ENCODE peak calls at places on chromosomes 4 and X, in four cellular contexts. M is WTC11, V is K562, U is H1. H is an unnamed sample.

GRCh38 chrX:10137516-10137915 is 19.3 kb upstream of the CLCN4 start:
- DNase-seq in M (no peak), V (no peak), U (no peak), H (no peak)

GRCh38 chrX:133045986-133046385 is 50.9 kb downstream of the USP26 start:
- DNase-seq in M (no peak), V (no peak), U (no peak), H (no peak)

GRCh38 chr4:124635331-124635730 is 77.2 kb downstream of the ANKRD50 start:
- DNase-seq in M (no peak), V (no peak), U (no peak), H (no peak)

GRCh38 chr4:38119663-38120374 is 159.6 kb downstream of the PTTG2 start:
- DNase-seq in M (no peak), V (no peak), U (no peak), H (peak; percentile 48)

GRCh38 chrX:22748093-22748999 is 251.4 kb upstream of the DDX53 start:
- DNase-seq in M (peak; percentile 50), V (peak; percentile 10), U (peak; percentile 47), H (peak; percentile 40)

GRCh38 chr4:13988347-13989265 is 361.1 kb upstream of the BOD1L1 start:
- DNase-seq in M (no peak), V (no peak), U (no peak), H (no peak)

GRCh38 chr4:81723044-81723884 is 251.6 kb upstream of the RASGEF1B start:
- DNase-seq in M (no peak), V (no peak), U (no peak), H (no peak)

GRCh38 chrX:125786306-125786705 is 379.8 kb downstream of the DCAF12L2 start:
- DNase-seq in M (no peak), V (no peak), U (no peak), H (no peak)

GRCh38 chr4:41177016-41177415 is 37.3 kb downstream of the APBB2 start:
- DNase-seq in M (no peak), V (no peak), U (no peak), H (no peak)

DNA sequence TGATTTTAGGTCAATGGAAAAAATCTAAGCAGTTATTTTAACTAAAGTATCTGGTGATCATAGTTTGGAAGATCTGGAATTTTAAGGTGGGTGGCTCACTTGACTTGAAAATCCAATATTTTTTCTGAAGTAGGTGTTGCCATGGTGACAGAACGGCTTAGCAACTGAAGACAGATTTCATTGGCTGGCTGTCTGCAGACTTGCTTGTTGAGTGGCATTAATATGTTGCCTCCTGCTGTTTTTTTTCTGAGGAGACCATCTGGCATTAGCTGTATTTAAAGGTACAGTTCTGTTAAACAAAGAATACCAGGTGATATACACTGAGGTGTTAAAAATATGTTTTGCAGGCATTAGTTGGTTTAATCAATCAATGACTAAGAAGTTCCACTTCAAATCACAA is 19.8 kb downstream of the CPE start:
- DNase-seq in M (no peak), V (peak; percentile 8), U (no peak), H (peak; percentile 59)
- TF ChIP-seq TEAD4 in M (no peak), V (no peak), U (no peak), H (no peak)

GRCh38 chr4:176856421-176856820 is 63.7 kb upstream of the VEGFC start:
- DNase-seq in M (no peak), V (no peak), U (no peak), H (no peak)
- TF ChIP-seq TEAD4 in M (no peak), V (no peak), U (no peak), H (no peak)

GRCh38 chr4:58113083-58113482 is 1002.9 kb upstream of the IGFBP7 start:
- DNase-seq in M (no peak), V (no peak), U (no peak), H (no peak)
- TF ChIP-seq TEAD4 in M (no peak), V (no peak), U (no peak), H (no peak)

DNA sequence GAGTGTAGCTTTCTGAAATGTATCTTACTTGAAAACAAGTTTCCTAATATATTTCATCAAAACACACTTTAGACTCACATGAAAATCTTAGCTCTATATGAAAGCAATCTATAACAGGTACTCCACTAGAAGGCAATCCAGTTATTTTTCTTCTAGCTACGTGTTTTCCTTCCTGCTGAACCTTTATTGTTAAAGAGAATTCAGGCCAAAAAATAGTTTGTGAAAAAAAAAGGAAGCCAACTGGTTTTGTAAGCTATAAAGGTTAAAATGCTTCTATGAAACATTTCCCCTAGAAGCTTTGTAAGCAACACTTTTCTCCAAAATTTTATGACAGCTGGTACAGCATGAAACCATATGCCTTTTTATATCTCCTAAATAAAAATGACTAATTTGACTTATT is 304.7 kb upstream of the DIAPH2 start:
- DNase-seq in M (no peak), V (no peak), U (no peak), H (no peak)
- TF ChIP-seq TEAD4 in M (no peak), V (no peak), U (no peak), H (no peak)